ENCODE peak calls at places on chromosomes 16 and 17, in eight cellular contexts. Y is tibial artery, U is left ventricle myocardium inferior, M is dorsolateral prefrontal cortex, P is thoracic aorta, H is heart right ventricle, O is DND-41, X is uterus. K is an unnamed sample.

GRCh38 chr17:1907818-1908698 is 78.3 kb downstream of the RPA1 start:
- DNase-seq in Y (no peak), U (no peak), M (peak), P (no peak), H (no peak), O (no peak), X (no peak), K (no peak)

GRCh38 chr16:81457326-81458133 is 12.9 kb downstream of the CMIP start:
- DNase-seq in Y (no peak), U (no peak), M (no peak), P (no peak), H (no peak), O (no peak), X (no peak), K (no peak)

GRCh38 chr16:15993541-15993940 is 44.1 kb downstream of the ABCC1 start:
- DNase-seq in Y (no peak), U (no peak), M (no peak), P (no peak), H (no peak), O (no peak), X (no peak), K (no peak)

GRCh38 chr16:85479972-85480726 is 133.0 kb upstream of the GSE1 start:
- DNase-seq in Y (no peak), U (no peak), M (no peak), P (no peak), H (peak), O (no peak), X (no peak), K (no peak)

GRCh38 chr17:70767102-70767701 is 597.9 kb downstream of the KCNJ2 start:
- DNase-seq in Y (no peak), U (no peak), M (no peak), P (no peak), H (no peak), O (peak), X (no peak), K (no peak)

GRCh38 chr17:42577140-42577531 is 393 bp downstream of the PSMC3IP start:
- DNase-seq in Y (no peak), U (no peak), M (no peak), P (no peak), H (no peak), O (peak), X (no peak), K (no peak)

GRCh38 chr16:57191056-57191536 is 5.0 kb downstream of the RSPRY1 start:
- DNase-seq in Y (no peak), U (no peak), M (no peak), P (no peak), H (no peak), O (no peak), X (no peak), K (no peak)

GRCh38 chr16:4494746-4495490 is 18.7 kb downstream of the HMOX2 start:
- DNase-seq in Y (no peak), U (no peak), M (no peak), P (no peak), H (no peak), O (no peak), X (no peak), K (no peak)

GRCh38 chr16:4617880-4618279 is 3.2 kb upstream of the UBALD1 start:
- DNase-seq in Y (no peak), U (no peak), M (no peak), P (no peak), H (no peak), O (no peak), X (no peak), K (no peak)

GRCh38 chr16:27426423-27427408 is 24.7 kb downstream of the IL21R start:
- DNase-seq in Y (peak), U (no peak), M (no peak), P (no peak), H (no peak), O (peak), X (no peak), K (peak)

GRCh38 chr17:35842239-35842638 is 26.5 kb downstream of the HEATR9 start:
- DNase-seq in Y (no peak), U (no peak), M (no peak), P (no peak), H (no peak), O (no peak), X (no peak), K (no peak)

GRCh38 chr16:77912617-77913016 is 109.7 kb upstream of the CLEC3A start:
- DNase-seq in Y (no peak), U (no peak), M (no peak), P (no peak), H (no peak), O (no peak), X (no peak), K (no peak)

GRCh38 chr16:6132121-6132520 is 1034.5 kb upstream of the EEF2KMT start:
- DNase-seq in Y (no peak), U (no peak), M (no peak), P (no peak), H (no peak), O (no peak), X (no peak), K (no peak)

GRCh38 chr16:55661842-55662479 is 6.2 kb downstream of the SLC6A2 start:
- DNase-seq in Y (peak), U (no peak), M (no peak), P (no peak), H (no peak), O (no peak), X (no peak), K (no peak)

GRCh38 chr17:73958453-73958852 is 245.0 kb upstream of the RPL38 start:
- DNase-seq in Y (no peak), U (no peak), M (no peak), P (no peak), H (no peak), O (no peak), X (no peak), K (no peak)

GRCh38 chr17:31472137-31472536 is 80.7 kb downstream of the RAB11FIP4 start:
- DNase-seq in Y (no peak), U (no peak), M (no peak), P (no peak), H (no peak), O (no peak), X (no peak), K (no peak)

GRCh38 chr17:31469959-31470358 is 78.5 kb downstream of the RAB11FIP4 start:
- DNase-seq in Y (no peak), U (no peak), M (no peak), P (no peak), H (no peak), O (peak), X (no peak), K (no peak)

GRCh38 chr17:31467502-31468256 is 76.2 kb downstream of the RAB11FIP4 start:
- DNase-seq in Y (no peak), U (peak), M (peak), P (no peak), H (peak), O (no peak), X (no peak), K (no peak)

GRCh38 chr17:31466096-31466495 is 74.6 kb downstream of the RAB11FIP4 start:
- DNase-seq in Y (no peak), U (no peak), M (no peak), P (no peak), H (no peak), O (no peak), X (no peak), K (no peak)

GRCh38 chr17:31470592-31470991 is 79.1 kb downstream of the RAB11FIP4 start:
- DNase-seq in Y (no peak), U (no peak), M (no peak), P (no peak), H (no peak), O (no peak), X (no peak), K (no peak)
- H3K27ac ChIP-seq in Y (no peak), U (no peak), M (peak), P (no peak), H (no peak), O (peak), X (no peak), K (no peak)

GRCh38 chr16:49890876-49891275 is 35.0 kb upstream of the ZNF423 start:
- DNase-seq in Y (no peak), U (no peak), M (no peak), P (no peak), H (no peak), O (peak), X (no peak), K (no peak)
- TF ChIP-seq CTCF in Y (no peak), U (peak), M (no peak), P (no peak), H (peak), O (peak), X (no peak), K (no peak)

DNA sequence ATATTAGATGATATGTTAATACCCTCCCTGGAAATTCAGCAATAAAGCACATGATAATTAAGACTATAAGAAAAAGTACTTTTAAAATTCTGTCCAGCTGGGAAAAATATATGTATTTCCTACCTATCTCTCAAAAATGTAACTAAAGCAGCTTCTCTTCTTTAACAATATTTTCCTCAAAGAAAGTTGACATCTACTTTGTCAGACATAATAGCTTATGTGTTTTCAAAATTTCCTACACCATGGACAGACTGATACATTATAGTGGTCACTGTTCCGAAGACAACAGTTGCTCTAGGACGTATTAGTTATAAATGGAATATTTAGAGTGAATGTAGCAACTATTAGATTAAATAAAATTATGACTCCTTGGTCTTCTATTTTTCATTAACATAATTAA is 131.4 kb upstream of the NACA2 start:
- DNase-seq in Y (no peak), U (no peak), M (no peak), P (no peak), H (no peak), O (no peak), X (no peak), K (no peak)
- H3K27ac ChIP-seq in Y (no peak), U (no peak), M (no peak), P (no peak), H (no peak), O (no peak), X (no peak), K (no peak)

GRCh38 chr17:49760296-49760695 is 3.6 kb downstream of the FAM117A start:
- DNase-seq in Y (no peak), U (no peak), M (no peak), P (no peak), H (no peak), O (no peak), X (no peak), K (no peak)
- TF ChIP-seq CTCF in Y (no peak), U (no peak), M (no peak), P (no peak), H (no peak), O (no peak), X (no peak), K (no peak)

DNA sequence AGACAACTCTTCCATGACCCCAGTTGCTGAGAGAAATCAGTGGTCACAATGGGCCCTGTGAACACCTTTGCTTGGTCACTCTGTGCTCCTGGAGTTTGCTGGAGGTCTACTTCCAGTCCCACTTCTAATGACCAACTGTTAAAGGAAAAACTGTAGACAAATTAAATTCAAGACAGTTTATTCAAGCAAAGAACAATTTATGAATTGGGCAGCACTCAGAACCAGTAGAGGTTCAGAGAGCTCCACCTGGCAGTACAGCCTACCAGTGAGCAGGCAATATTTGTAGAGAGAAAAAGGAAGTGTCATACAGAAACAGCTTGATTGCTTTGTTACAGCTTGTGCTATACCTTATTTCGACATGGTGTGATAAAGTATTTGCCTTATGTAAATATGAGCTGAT is 116.5 kb downstream of the HS3ST3B1 start:
- DNase-seq in Y (no peak), U (no peak), M (no peak), P (no peak), H (no peak), O (no peak), X (no peak), K (no peak)
- H3K27ac ChIP-seq in Y (no peak), U (no peak), M (no peak), P (no peak), H (no peak), O (no peak), X (no peak), K (no peak)

GRCh38 chr17:81723651-81724209 is 11.6 kb downstream of the SLC25A10 start:
- DNase-seq in Y (no peak), U (no peak), M (no peak), P (no peak), H (no peak), O (no peak), X (no peak), K (no peak)
- TF ChIP-seq CTCF in Y (no peak), U (no peak), M (no peak), P (no peak), H (no peak), O (no peak), X (no peak), K (no peak)

GRCh38 chr17:44758414-44759095 is at the start of gene ADAM11:
- DNase-seq in Y (no peak), U (no peak), M (peak), P (no peak), H (no peak), O (no peak), X (no peak), K (no peak)
- H3K27ac ChIP-seq in Y (no peak), U (peak), M (peak), P (no peak), H (no peak), O (no peak), X (no peak), K (no peak)

GRCh38 chr16:2186505-2186904 is 9.9 kb downstream of the CASKIN1 start:
- DNase-seq in Y (no peak), U (no peak), M (no peak), P (no peak), H (no peak), O (no peak), X (no peak), K (no peak)

GRCh38 chr16:2184962-2185361 is 11.4 kb downstream of the CASKIN1 start:
- DNase-seq in Y (no peak), U (no peak), M (no peak), P (no peak), H (no peak), O (no peak), X (no peak), K (no peak)

GRCh38 chr16:2183671-2184070 is 12.7 kb downstream of the CASKIN1 start:
- DNase-seq in Y (no peak), U (no peak), M (no peak), P (no peak), H (no peak), O (no peak), X (no peak), K (no peak)

GRCh38 chr16:2186064-2186463 is 10.3 kb downstream of the CASKIN1 start:
- DNase-seq in Y (no peak), U (no peak), M (no peak), P (no peak), H (no peak), O (no peak), X (no peak), K (no peak)

DNA sequence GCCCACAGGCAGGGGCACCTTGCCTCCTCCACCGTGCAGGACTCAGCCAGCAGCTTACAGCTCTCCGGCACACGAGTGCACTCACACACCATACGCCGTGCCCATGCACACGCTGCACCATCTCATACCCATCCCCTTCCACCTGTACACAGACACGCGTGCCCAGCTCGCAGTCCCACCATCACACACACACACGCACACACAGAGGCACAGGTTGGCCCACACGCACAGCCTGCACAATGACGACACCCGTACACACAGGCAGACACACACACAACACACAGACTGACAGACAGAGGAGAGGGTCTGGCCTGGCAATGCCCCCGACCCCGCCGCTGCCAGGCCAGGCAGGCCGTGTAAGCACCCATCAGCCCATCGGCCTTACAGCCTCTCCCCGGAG is 12.1 kb downstream of the CASKIN1 start:
- DNase-seq in Y (no peak), U (no peak), M (no peak), P (no peak), H (no peak), O (no peak), X (no peak), K (no peak)
- TF ChIP-seq CTCF in Y (no peak), U (no peak), M (no peak), P (no peak), H (no peak), O (no peak), X (no peak), K (no peak)

DNA sequence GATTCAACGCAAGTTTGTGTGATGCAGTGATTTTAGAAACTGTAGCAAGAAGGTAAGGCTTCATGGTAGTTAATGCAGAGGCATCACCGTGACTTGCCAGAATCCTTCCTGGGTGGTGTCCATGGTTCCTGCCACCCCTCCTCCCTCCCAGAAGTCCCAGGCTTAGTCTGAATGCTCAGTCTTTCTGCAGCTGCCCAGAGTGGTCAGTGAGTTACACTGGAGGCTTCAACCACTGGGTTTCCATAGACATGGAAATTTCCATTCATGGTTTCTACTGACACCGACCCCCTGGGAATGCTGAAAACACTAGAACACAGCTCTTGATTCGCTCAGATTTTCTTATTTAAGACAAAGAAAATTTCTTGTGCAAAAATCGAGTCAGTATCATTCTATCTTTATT is 159.4 kb upstream of the HSBP1 start:
- DNase-seq in Y (no peak), U (no peak), M (no peak), P (no peak), H (no peak), O (no peak), X (no peak), K (no peak)
- H3K27ac ChIP-seq in Y (no peak), U (no peak), M (no peak), P (no peak), H (no peak), O (no peak), X (no peak), K (no peak)

K was measured in CD4-positive, alpha-beta T cell.